ENCODE peak calls at places on chromosomes 6 and 20, in six cellular contexts. C, P, N, B, S and U are unnamed samples.

GRCh38 chr6:137217801-137218472 is 1.2 kb downstream of the IFNGR1 start:
- DNase-seq in C (no peak), P (no peak), N (no peak), B (no peak), S (no peak), U (peak)

GRCh38 chr6:158818008-158818579 is 1.1 kb downstream of the EZR start:
- DNase-seq in C (peak), P (peak), N (peak), B (peak), S (peak), U (peak)

GRCh38 chr6:73515204-73516101 is 5.4 kb downstream of the EEF1A1 start:
- DNase-seq in C (no peak), P (peak), N (peak), B (no peak), S (no peak), U (peak)

GRCh38 chr6:2426561-2427340 is 181.3 kb upstream of the GMDS start:
- DNase-seq in C (no peak), P (no peak), N (no peak), B (no peak), S (no peak), U (no peak)

GRCh38 chr6:14540859-14541540 is 423.4 kb downstream of the CD83 start:
- DNase-seq in C (no peak), P (no peak), N (no peak), B (no peak), S (no peak), U (peak)

GRCh38 chr6:37029249-37029959 is 23.9 kb downstream of the FGD2 start:
- DNase-seq in C (no peak), P (peak), N (peak), B (no peak), S (peak), U (peak)

GRCh38 chr6:142302427-142303190 is 802 bp downstream of the ADGRG6 start:
- DNase-seq in C (peak), P (no peak), N (no peak), B (peak), S (peak), U (no peak)

GRCh38 chr6:105402090-105402980 is 547 bp downstream of the PREP start:
- DNase-seq in C (no peak), P (peak), N (no peak), B (no peak), S (peak), U (peak)

GRCh38 chr6:8054276-8054675 is 9.9 kb downstream of the BLOC1S5 start:
- DNase-seq in C (no peak), P (no peak), N (no peak), B (no peak), S (no peak), U (no peak)

GRCh38 chr20:54257090-54257816 is 49.4 kb downstream of the PFDN4 start:
- DNase-seq in C (no peak), P (no peak), N (no peak), B (no peak), S (no peak), U (no peak)

GRCh38 chr20:39445095-39445494 is 483.0 kb downstream of the DHX35 start:
- DNase-seq in C (no peak), P (no peak), N (no peak), B (no peak), S (no peak), U (no peak)

GRCh38 chr6:81450180-81450579 is 302.3 kb downstream of the TENT5A start:
- DNase-seq in C (no peak), P (no peak), N (no peak), B (no peak), S (no peak), U (no peak)

GRCh38 chr20:5220334-5221077 is 93.7 kb downstream of the CDS2 start:
- DNase-seq in C (no peak), P (no peak), N (no peak), B (no peak), S (no peak), U (no peak)

GRCh38 chr6:119713903-119714302 is 364.3 kb upstream of the MAN1A1 start:
- DNase-seq in C (no peak), P (no peak), N (no peak), B (no peak), S (no peak), U (no peak)

GRCh38 chr6:33815854-33816253 is 12.1 kb upstream of the MLN start:
- DNase-seq in C (no peak), P (peak), N (no peak), B (no peak), S (peak), U (peak)

GRCh38 chr20:2742934-2743559 is 50.5 kb downstream of the EBF4 start:
- DNase-seq in C (no peak), P (peak), N (peak), B (no peak), S (peak), U (peak)

GRCh38 chr20:41309817-41310216 is 7.7 kb downstream of the ZHX3 start:
- DNase-seq in C (no peak), P (no peak), N (no peak), B (no peak), S (no peak), U (no peak)

GRCh38 chr6:90610291-90610670 is 23.4 kb upstream of the MAP3K7 start:
- DNase-seq in C (no peak), P (no peak), N (no peak), B (no peak), S (peak), U (no peak)

GRCh38 chr20:54013397-54013941 is 56.9 kb downstream of the BCAS1 start:
- DNase-seq in C (no peak), P (no peak), N (no peak), B (no peak), S (no peak), U (peak)

GRCh38 chr6:6003334-6004146 is 3.2 kb downstream of the NRN1 start:
- DNase-seq in C (no peak), P (peak), N (no peak), B (no peak), S (peak), U (peak)

GRCh38 chr6:144352310-144352709 is 67.2 kb downstream of the UTRN start:
- DNase-seq in C (no peak), P (no peak), N (no peak), B (no peak), S (no peak), U (no peak)

GRCh38 chr6:157962601-157963084 is 19.0 kb upstream of the SYNJ2 start:
- DNase-seq in C (no peak), P (no peak), N (no peak), B (peak), S (no peak), U (no peak)

GRCh38 chr6:33171889-33172203 is 20.4 kb downstream of the COL11A2 start:
- DNase-seq in C (no peak), P (no peak), N (no peak), B (no peak), S (no peak), U (no peak)